ENCODE peak calls at places on chromosomes 1 and 21, in ten cellular contexts. T, Y, A, K, G, F, L, E, W and P are unnamed samples.

GRCh38 chr21:35603471-35603870 is 456.9 kb downstream of the SETD4 start:
- DNase-seq in T (peak), Y (no peak), A (no peak), K (no peak), G (no peak), F (no peak), L (no peak), E (no peak), W (no peak), P (no peak)

GRCh38 chr1:241640149-241640866 is at the start of the genes CHML and OPN3:
- DNase-seq in T (peak), Y (peak), A (peak), K (peak), G (peak), F (peak), L (no peak), E (peak), W (peak), P (peak)

GRCh38 chr1:168535536-168535935 is 8.3 kb downstream of the XCL2 start:
- DNase-seq in T (no peak), Y (no peak), A (no peak), K (no peak), G (no peak), F (no peak), L (no peak), E (no peak), W (no peak), P (no peak)

GRCh38 chr21:14116080-14116481 is 94.7 kb downstream of the LIPI start:
- DNase-seq in T (no peak), Y (no peak), A (no peak), K (no peak), G (no peak), F (no peak), L (peak), E (no peak), W (no peak), P (no peak)

GRCh38 chr1:205495237-205495823 is 9.1 kb upstream of the CDK18 start:
- DNase-seq in T (peak), Y (no peak), A (no peak), K (no peak), G (no peak), F (no peak), L (no peak), E (peak), W (peak), P (no peak)

GRCh38 chr21:35849131-35849530 is 211.2 kb downstream of the SETD4 start:
- DNase-seq in T (no peak), Y (no peak), A (peak), K (no peak), G (peak), F (peak), L (no peak), E (no peak), W (no peak), P (no peak)

GRCh38 chr1:228647523-228648444 is 87.5 kb upstream of the RHOU start:
- DNase-seq in T (peak), Y (peak), A (peak), K (no peak), G (peak), F (no peak), L (no peak), E (peak), W (peak), P (peak)

GRCh38 chr1:174800951-174801350 is 198.8 kb upstream of the CACYBP start:
- DNase-seq in T (no peak), Y (no peak), A (no peak), K (no peak), G (no peak), F (no peak), L (no peak), E (no peak), W (no peak), P (no peak)

GRCh38 chr1:108830119-108831008 is 26.5 kb downstream of the AKNAD1 start:
- DNase-seq in T (no peak), Y (peak), A (peak), K (no peak), G (peak), F (peak), L (no peak), E (peak), W (no peak), P (peak)

GRCh38 chr1:108121361-108122143 is 78.6 kb downstream of the SLC25A24 start:
- DNase-seq in T (peak), Y (peak), A (peak), K (no peak), G (peak), F (peak), L (no peak), E (no peak), W (no peak), P (no peak)

GRCh38 chr1:31669433-31669785 is 24.7 kb upstream of the PEF1 start:
- DNase-seq in T (no peak), Y (no peak), A (no peak), K (no peak), G (no peak), F (no peak), L (no peak), E (no peak), W (no peak), P (no peak)

GRCh38 chr1:3019007-3019515 is 2.2 kb upstream of the ACTRT2 start:
- DNase-seq in T (no peak), Y (no peak), A (no peak), K (no peak), G (no peak), F (no peak), L (no peak), E (no peak), W (no peak), P (no peak)

GRCh38 chr1:202305168-202305567 is 36.6 kb downstream of the UBE2T start:
- DNase-seq in T (no peak), Y (no peak), A (no peak), K (no peak), G (no peak), F (no peak), L (no peak), E (no peak), W (no peak), P (no peak)

GRCh38 chr1:205570173-205570501 is 61.7 kb downstream of the ELK4 start:
- DNase-seq in T (no peak), Y (no peak), A (no peak), K (no peak), G (no peak), F (no peak), L (no peak), E (peak), W (no peak), P (no peak)

GRCh38 chr1:160755864-160756616 is 17.0 kb downstream of the SLAMF7 start:
- DNase-seq in T (no peak), Y (no peak), A (no peak), K (no peak), G (no peak), F (no peak), L (no peak), E (no peak), W (no peak), P (no peak)

GRCh38 chr1:44594871-44595735 is 79.2 kb downstream of the TMEM53 start:
- DNase-seq in T (peak), Y (peak), A (peak), K (peak), G (peak), F (peak), L (no peak), E (peak), W (peak), P (peak)

GRCh38 chr1:195664628-195665027 is 943.6 kb downstream of the KCNT2 start:
- DNase-seq in T (no peak), Y (no peak), A (no peak), K (no peak), G (peak), F (peak), L (no peak), E (no peak), W (no peak), P (no peak)

GRCh38 chr1:10656431-10656830 is 140.0 kb downstream of the CASZ1 start:
- DNase-seq in T (no peak), Y (no peak), A (no peak), K (no peak), G (no peak), F (no peak), L (no peak), E (no peak), W (no peak), P (no peak)

GRCh38 chr1:156212130-156212529 is 677 bp upstream of the PMF1 start:
- DNase-seq in T (no peak), Y (no peak), A (no peak), K (no peak), G (no peak), F (no peak), L (no peak), E (no peak), W (no peak), P (no peak)

GRCh38 chr1:43766086-43766784 is 58.9 kb downstream of the ST3GAL3 start:
- DNase-seq in T (peak), Y (no peak), A (no peak), K (no peak), G (peak), F (no peak), L (no peak), E (no peak), W (peak), P (peak)

GRCh38 chr1:157142245-157142644 is 4.0 kb upstream of the ETV3 start:
- DNase-seq in T (no peak), Y (no peak), A (no peak), K (no peak), G (no peak), F (no peak), L (no peak), E (no peak), W (no peak), P (no peak)

GRCh38 chr1:15146142-15146541 is 7.4 kb upstream of the TMEM51 start:
- DNase-seq in T (no peak), Y (no peak), A (no peak), K (no peak), G (no peak), F (no peak), L (no peak), E (peak), W (no peak), P (no peak)

GRCh38 chr1:3464649-3465025 is 10.2 kb downstream of the ARHGEF16 start:
- DNase-seq in T (no peak), Y (peak), A (no peak), K (no peak), G (no peak), F (no peak), L (no peak), E (no peak), W (no peak), P (no peak)

GRCh38 chr21:34795152-34796141 is 126.7 kb downstream of the CLIC6 start:
- DNase-seq in T (no peak), Y (no peak), A (no peak), K (no peak), G (peak), F (peak), L (no peak), E (peak), W (no peak), P (peak)

GRCh38 chr1:5843521-5844096 is 148.6 kb downstream of the NPHP4 start:
- DNase-seq in T (no peak), Y (no peak), A (no peak), K (no peak), G (no peak), F (no peak), L (no peak), E (no peak), W (no peak), P (no peak)

GRCh38 chr1:243713470-243714186 is 136.4 kb downstream of the AKT3 start:
- DNase-seq in T (no peak), Y (no peak), A (no peak), K (no peak), G (peak), F (peak), L (no peak), E (no peak), W (peak), P (no peak)

GRCh38 chr1:243710467-243710866 is 139.6 kb downstream of the AKT3 start:
- DNase-seq in T (no peak), Y (no peak), A (no peak), K (no peak), G (no peak), F (no peak), L (no peak), E (no peak), W (no peak), P (no peak)

GRCh38 chr1:243715285-243715684 is 134.8 kb downstream of the AKT3 start:
- DNase-seq in T (no peak), Y (no peak), A (no peak), K (no peak), G (no peak), F (no peak), L (no peak), E (no peak), W (no peak), P (no peak)

GRCh38 chr1:243712242-243712641 is 137.8 kb downstream of the AKT3 start:
- DNase-seq in T (no peak), Y (no peak), A (no peak), K (no peak), G (no peak), F (no peak), L (no peak), E (no peak), W (no peak), P (no peak)

DNA sequence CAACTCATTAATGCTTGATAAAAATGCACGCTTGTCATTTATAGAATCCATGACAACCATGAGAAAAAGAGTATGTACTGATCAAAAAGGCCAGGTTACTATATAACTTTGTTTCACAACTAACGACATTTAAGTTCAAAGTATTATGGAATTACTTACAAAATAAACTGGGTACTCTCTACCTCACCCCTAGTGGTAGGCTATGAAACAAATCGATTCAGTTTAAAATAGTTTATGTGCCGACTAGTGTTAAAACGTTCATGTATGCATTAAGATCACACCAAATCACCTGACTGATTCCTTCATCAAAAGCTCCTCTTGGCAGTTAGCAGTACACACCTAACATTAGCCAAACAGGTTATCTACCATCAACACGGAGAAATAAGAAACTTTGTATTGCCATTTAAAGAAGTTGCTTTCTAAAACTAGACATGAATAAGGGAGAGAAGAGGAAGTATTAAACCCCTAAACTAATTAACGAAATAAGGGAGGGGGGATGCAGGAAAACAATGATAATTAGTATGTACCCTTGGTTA is 137.1 kb downstream of the AKT3 start:
- DNase-seq in T (no peak), Y (no peak), A (no peak), K (no peak), G (peak), F (peak), L (no peak), E (no peak), W (no peak), P (no peak)
- TF ChIP-seq CTCF in T (peak), Y (no peak), A (peak), K (no peak), G (peak), F (peak), L (peak), E (no peak), W (peak), P (no peak)

DNA sequence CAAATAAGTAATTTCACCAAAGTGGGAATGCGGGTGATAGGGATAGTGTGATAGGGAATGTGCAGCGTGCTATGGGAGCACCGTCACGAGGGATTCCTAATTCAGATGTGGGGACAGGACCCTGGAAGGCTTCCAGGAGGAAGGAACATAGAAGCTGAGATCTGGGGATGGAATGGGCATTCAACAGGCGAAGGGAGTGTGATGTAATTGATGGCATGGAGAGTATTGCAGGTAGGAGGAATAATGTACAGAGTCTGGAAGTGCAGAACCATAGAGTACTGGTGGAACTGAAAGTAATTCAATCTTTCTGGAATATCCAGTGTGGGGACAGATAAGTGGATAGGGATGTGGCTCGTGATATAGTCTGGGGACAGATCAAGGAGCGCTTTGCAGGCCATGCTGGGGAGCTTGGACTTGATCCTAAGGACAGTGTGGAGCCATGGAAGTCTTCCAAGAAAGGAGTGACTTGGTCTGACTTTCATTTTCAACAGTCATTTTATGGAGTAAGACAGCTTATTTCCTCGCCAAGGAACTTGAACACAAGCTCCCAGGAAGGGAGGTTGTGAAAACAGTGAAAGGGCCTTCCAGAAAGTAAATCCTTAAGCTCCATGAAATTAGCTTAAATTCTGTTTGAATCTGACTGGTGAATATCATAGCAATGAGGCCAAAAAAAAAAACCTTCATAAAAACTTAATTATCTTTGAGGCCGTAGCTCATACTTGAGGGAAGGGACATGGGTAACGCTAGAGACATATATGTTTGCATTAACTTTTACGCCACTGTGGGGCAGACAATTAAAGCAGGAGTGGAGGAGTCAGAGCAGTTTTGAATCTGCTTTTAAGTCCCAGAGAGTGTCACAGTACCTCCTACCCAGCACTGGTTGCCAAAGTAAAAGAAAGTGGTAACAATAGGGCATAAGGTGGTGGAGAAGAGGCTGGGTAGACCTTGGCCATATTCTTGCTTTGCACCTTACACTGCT is 55.8 kb downstream of the ROR1 start:
- DNase-seq in T (no peak), Y (no peak), A (no peak), K (no peak), G (no peak), F (no peak), L (no peak), E (no peak), W (no peak), P (no peak)
- H3K27ac ChIP-seq in T (no peak), Y (peak), A (no peak), K (no peak), G (no peak), F (no peak), L (no peak), E (peak), W (no peak), P (no peak)

DNA sequence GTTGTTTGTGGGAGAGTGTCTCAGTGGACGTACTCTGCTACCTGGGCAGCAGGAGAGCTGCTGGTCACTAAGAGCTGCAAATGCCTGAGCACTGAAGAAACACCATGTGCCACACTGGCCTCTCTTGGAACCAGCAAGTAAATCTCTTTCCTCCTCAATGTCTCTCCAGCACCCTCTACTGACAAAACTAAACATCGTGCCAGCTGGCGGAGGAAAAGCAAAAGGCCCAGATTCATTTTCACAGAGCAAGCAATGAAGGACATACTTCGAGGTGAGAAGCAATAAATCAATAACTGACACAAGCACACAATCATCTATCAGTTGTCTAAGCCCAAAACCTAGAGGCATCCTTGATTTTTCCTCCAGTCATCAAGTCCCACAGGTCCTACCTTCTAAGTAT is 78.1 kb downstream of the RERE start:
- DNase-seq in T (no peak), Y (no peak), A (no peak), K (no peak), G (no peak), F (no peak), L (no peak), E (no peak), W (no peak), P (no peak)
- TF ChIP-seq CTCF in T (peak), Y (no peak), A (peak), K (no peak), G (no peak), F (peak), L (peak), E (no peak), W (no peak), P (no peak)

DNA sequence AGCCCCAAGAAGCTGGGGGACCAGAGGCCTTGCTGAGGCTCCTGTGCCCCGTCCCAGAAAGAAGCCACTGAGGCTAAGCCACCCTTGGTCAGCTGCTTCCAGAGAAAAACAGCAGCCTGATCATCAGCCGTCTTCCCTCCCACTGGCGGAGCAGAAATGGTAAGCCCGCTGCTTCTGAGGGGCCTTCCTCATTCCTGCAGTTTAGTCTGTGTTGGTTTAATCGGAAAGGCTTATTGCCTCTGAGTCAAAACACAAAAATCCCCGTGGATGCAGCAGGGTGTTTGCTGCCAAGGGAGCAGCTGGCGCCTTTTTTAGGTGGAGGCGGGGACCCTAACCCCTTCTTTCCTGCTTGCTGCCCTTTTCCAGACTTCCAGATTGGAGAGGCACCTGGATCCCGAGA is 33.9 kb downstream of the SPSB1 start:
- DNase-seq in T (no peak), Y (no peak), A (peak), K (no peak), G (peak), F (peak), L (no peak), E (no peak), W (no peak), P (no peak)
- H3K27ac ChIP-seq in T (no peak), Y (peak), A (no peak), K (no peak), G (peak), F (peak), L (no peak), E (peak), W (no peak), P (peak)

GRCh38 chr1:65528104-65528503 is 107.6 kb downstream of the LEPR start:
- DNase-seq in T (no peak), Y (no peak), A (no peak), K (no peak), G (no peak), F (no peak), L (no peak), E (no peak), W (no peak), P (no peak)
- TF ChIP-seq CTCF in T (peak), Y (peak), A (peak), K (no peak), G (no peak), F (peak), L (no peak), E (no peak), W (peak), P (no peak)

GRCh38 chr1:225766967-225767413 is 10.6 kb upstream of the SRP9 start:
- DNase-seq in T (no peak), Y (no peak), A (peak), K (no peak), G (peak), F (peak), L (no peak), E (peak), W (no peak), P (peak)
- H3K27ac ChIP-seq in T (no peak), Y (peak), A (peak), K (no peak), G (peak), F (peak), L (no peak), E (peak), W (no peak), P (peak)

DNA sequence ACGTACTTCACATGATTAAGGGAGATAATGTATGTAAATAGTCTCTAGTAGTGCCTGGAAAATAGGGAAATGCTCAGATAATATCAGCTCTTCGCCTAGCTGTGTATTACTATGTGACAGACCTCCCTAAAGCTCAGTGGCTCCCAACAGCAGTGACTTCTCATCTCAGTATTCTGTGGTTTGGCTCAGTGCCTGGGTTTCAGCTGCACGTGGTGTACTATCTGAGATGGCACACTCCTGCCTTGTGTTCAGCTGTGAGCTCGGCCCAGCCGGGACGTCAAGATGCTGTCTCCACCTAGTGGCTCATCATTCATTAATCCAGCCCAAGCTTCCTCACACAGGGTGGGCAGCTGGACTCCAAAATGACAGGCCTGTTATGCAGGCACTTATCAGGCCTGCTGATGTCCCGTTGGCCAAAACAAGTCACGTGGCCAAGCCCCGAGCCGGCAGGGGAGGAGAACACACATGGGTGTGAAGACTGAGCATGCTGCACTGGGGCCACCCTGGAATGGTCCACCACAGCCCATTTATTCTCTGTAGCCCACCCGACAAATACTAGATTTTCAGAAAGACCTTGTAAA is 17.8 kb downstream of the SLFNL1 start:
- DNase-seq in T (peak), Y (peak), A (peak), K (peak), G (peak), F (peak), L (peak), E (peak), W (peak), P (peak)
- TF ChIP-seq CTCF in T (peak), Y (peak), A (peak), K (peak), G (peak), F (peak), L (peak), E (no peak), W (peak), P (peak)